ENCODE peak calls at places on chromosomes 16 and 17, in six cellular contexts. L, B, E, Q, O and U are unnamed samples.

GRCh38 chr17:18194394-18194793 is 10.8 kb downstream of the ALKBH5 start:
- DNase-seq in L (no peak), B (no peak), E (no peak), Q (no peak), O (no peak), U (no peak)

GRCh38 chr17:59332890-59333377 is 1.5 kb downstream of the YPEL2 start:
- DNase-seq in L (no peak), B (no peak), E (no peak), Q (no peak), O (peak), U (no peak)

GRCh38 chr16:74297296-74297665 is 667 bp downstream of the PSMD7 start:
- DNase-seq in L (peak), B (no peak), E (peak), Q (peak), O (peak), U (no peak)

GRCh38 chr16:19238386-19238785 is 47.1 kb upstream of the CLEC19A start:
- DNase-seq in L (peak), B (no peak), E (no peak), Q (no peak), O (no peak), U (no peak)

GRCh38 chr16:19071811-19072777 is 4.7 kb downstream of the COQ7 start:
- DNase-seq in L (peak), B (no peak), E (no peak), Q (peak), O (peak), U (no peak)

GRCh38 chr16:66266436-66267286 is 99.8 kb upstream of the CDH5 start:
- DNase-seq in L (no peak), B (peak), E (no peak), Q (no peak), O (peak), U (no peak)

GRCh38 chr16:86716649-86717048 is 138.3 kb downstream of the FOXL1 start:
- DNase-seq in L (no peak), B (no peak), E (no peak), Q (no peak), O (no peak), U (no peak)

GRCh38 chr16:56732832-56733231 is 2.9 kb downstream of the NUP93 start:
- DNase-seq in L (no peak), B (no peak), E (no peak), Q (no peak), O (no peak), U (no peak)

GRCh38 chr17:1563786-1564613 is 1.4 kb upstream of the PITPNA start:
- DNase-seq in L (no peak), B (no peak), E (no peak), Q (no peak), O (no peak), U (no peak)

GRCh38 chr17:7703584-7704574 is 1.1 kb upstream of the EFNB3 start:
- DNase-seq in L (peak), B (no peak), E (no peak), Q (no peak), O (peak), U (peak)

GRCh38 chr17:44222112-44222869 is 2.8 kb upstream of the UBTF start:
- DNase-seq in L (peak), B (peak), E (peak), Q (no peak), O (peak), U (peak)

GRCh38 chr17:10875984-10876555 is 38.2 kb upstream of the PIRT start:
- DNase-seq in L (peak), B (no peak), E (no peak), Q (no peak), O (peak), U (peak)

GRCh38 chr17:79691931-79692330 is 38.8 kb upstream of the ENPP7 start:
- DNase-seq in L (no peak), B (no peak), E (no peak), Q (no peak), O (no peak), U (no peak)

GRCh38 chr16:27232875-27233605 is 29.7 kb downstream of the KDM8 start:
- DNase-seq in L (no peak), B (peak), E (no peak), Q (no peak), O (no peak), U (no peak)

GRCh38 chr17:73772107-73772705 is 128.0 kb upstream of the SDK2 start:
- DNase-seq in L (no peak), B (peak), E (no peak), Q (no peak), O (no peak), U (no peak)

GRCh38 chr17:30318190-30318589 is 15.7 kb downstream of the TMIGD1 start:
- DNase-seq in L (no peak), B (no peak), E (no peak), Q (no peak), O (no peak), U (no peak)

GRCh38 chr17:21213491-21214014 is 408 bp downstream of the TMEM11 start:
- DNase-seq in L (no peak), B (peak), E (no peak), Q (no peak), O (peak), U (peak)

GRCh38 chr17:14833201-14833773 is 431.8 kb downstream of the PMP22 start:
- DNase-seq in L (no peak), B (no peak), E (no peak), Q (no peak), O (peak), U (no peak)

GRCh38 chr17:75812096-75813001 is 27.7 kb downstream of the UNK start:
- DNase-seq in L (no peak), B (peak), E (no peak), Q (no peak), O (no peak), U (no peak)

GRCh38 chr16:70453891-70454220 is 539 bp upstream of the FCSK start:
- DNase-seq in L (no peak), B (no peak), E (no peak), Q (no peak), O (no peak), U (no peak)

GRCh38 chr17:27319536-27320221 is 25.8 kb downstream of the WSB1 start:
- DNase-seq in L (peak), B (no peak), E (no peak), Q (no peak), O (no peak), U (peak)

GRCh38 chr16:57231821-57232350 is 13.2 kb upstream of the ARL2BP start:
- DNase-seq in L (peak), B (no peak), E (no peak), Q (no peak), O (no peak), U (no peak)